ENCODE peak calls at places on chromosomes 6 and 20, in ten cellular contexts. H is CD8-positive, alpha-beta T cell; T is mammary epithelial cell; Q is GM23338; P is sigmoid colon; L is tibial nerve; Y is breast epithelium; V is HCT116; E is ovary; G is uterus. U is an unnamed sample.
A peak's percentile ranks its signal among the peaks of the same experiment; 100 is the strongest.

GRCh38 chr6:112691289-112691688 is 344.2 kb downstream of the RFPL4B start:
- DNase-seq in H (no peak), T (peak; percentile 88), Q (no peak), P (no peak), L (peak; percentile 5), Y (no peak), V (peak; percentile 10), E (no peak), G (no peak), U (no peak)

GRCh38 chr6:14640631-14641030 is 523.1 kb downstream of the CD83 start:
- DNase-seq in H (no peak), T (no peak), Q (peak; percentile 58), P (no peak), L (no peak), Y (no peak), V (no peak), E (no peak), G (no peak), U (no peak)

GRCh38 chr20:7609250-7609649 is 331.0 kb downstream of the HAO1 start:
- DNase-seq in H (no peak), T (no peak), Q (no peak), P (no peak), L (no peak), Y (no peak), V (no peak), E (no peak), G (no peak), U (no peak)

GRCh38 chr20:44115762-44116644 is 71.0 kb downstream of the JPH2 start:
- DNase-seq in H (no peak), T (no peak), Q (peak; percentile 31), P (no peak), L (no peak), Y (no peak), V (no peak), E (no peak), G (no peak), U (no peak)

GRCh38 chr6:135334169-135334568 is 153.1 kb downstream of the MYB start:
- DNase-seq in H (no peak), T (peak; percentile 18), Q (no peak), P (no peak), L (no peak), Y (no peak), V (no peak), E (no peak), G (no peak), U (no peak)

GRCh38 chr6:139922236-139922635 is 547.8 kb upstream of the CITED2 start:
- DNase-seq in H (no peak), T (no peak), Q (no peak), P (no peak), L (no peak), Y (no peak), V (no peak), E (no peak), G (no peak), U (no peak)

GRCh38 chr6:111603648-111604047 is 2.0 kb downstream of the TRAF3IP2 start:
- DNase-seq in H (no peak), T (no peak), Q (no peak), P (no peak), L (no peak), Y (no peak), V (no peak), E (no peak), G (no peak), U (no peak)

GRCh38 chr20:1588869-1589460 is 30.8 kb downstream of the SIRPB1 start:
- DNase-seq in H (no peak), T (no peak), Q (no peak), P (no peak), L (no peak), Y (no peak), V (no peak), E (no peak), G (no peak), U (no peak)

GRCh38 chr20:63529861-63530787 is 7.1 kb downstream of the PTK6 start:
- DNase-seq in H (no peak), T (no peak), Q (no peak), P (no peak), L (no peak), Y (no peak), V (no peak), E (peak; percentile 24), G (no peak), U (no peak)

GRCh38 chr6:111423960-111424846 is 58.8 kb downstream of the REV3L start:
- DNase-seq in H (no peak), T (no peak), Q (no peak), P (peak; percentile 72), L (no peak), Y (no peak), V (no peak), E (no peak), G (no peak), U (no peak)

DNA sequence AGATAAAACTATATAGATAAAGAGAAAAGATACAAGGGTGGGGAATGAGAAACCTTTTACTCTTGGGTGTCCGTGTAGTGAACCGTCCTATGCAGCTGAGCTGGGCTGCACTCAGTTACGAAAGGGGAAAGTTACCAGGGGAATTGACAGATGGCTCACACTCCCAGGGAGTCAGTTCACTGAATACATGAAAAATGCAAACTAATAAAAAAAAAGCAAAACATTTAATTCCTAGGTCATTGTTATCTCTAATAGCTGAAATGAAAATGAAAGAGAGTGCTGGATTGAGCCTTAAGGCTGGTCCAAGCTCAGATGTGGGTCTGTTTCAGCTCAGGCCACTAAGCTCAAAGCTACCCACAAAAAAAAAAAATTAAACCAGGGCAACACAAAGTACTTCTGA is 138.0 kb downstream of the THBS2 start:
- DNase-seq in H (no peak), T (no peak), Q (no peak), P (no peak), L (no peak), Y (no peak), V (no peak), E (no peak), G (no peak), U (no peak)
- H3K4me1 ChIP-seq in H (no peaks in the 10 kb centered on the region), T (peaks cover 4% of the 10 kb centered on the region), Q (peaks cover 11% of the 10 kb centered on the region), P (no peaks in the 10 kb centered on the region), L (no peaks in the 10 kb centered on the region), Y (no peaks in the 10 kb centered on the region), V (no peaks in the 10 kb centered on the region), E (peaks cover 3% of the 10 kb centered on the region), G (no peaks in the 10 kb centered on the region), U (no peaks in the 10 kb centered on the region)

DNA sequence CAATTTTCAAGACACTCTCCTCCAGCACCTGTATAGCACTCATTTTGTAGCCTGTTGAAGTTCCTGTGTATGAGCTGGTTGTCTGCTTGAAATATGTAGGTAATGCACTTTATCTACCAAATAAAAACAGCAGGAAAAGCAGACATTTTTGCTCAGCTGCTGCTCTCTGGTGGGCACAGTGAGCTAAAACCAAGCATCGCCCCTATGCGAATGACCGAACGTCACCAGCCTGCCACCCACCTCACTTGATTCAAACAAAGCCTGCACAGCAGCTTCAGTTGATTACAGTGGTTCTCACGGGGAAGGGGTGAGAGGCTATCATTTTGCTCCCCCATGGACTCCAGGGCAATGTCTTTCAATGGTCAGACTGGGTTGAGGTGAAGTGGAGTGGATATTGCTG is 185.7 kb downstream of the SASH1 start:
- DNase-seq in H (no peak), T (no peak), Q (peak; percentile 43), P (no peak), L (no peak), Y (no peak), V (no peak), E (no peak), G (no peak), U (no peak)
- TF ChIP-seq CTCF in H (no peak), T (no peak), Q (peak; percentile 57), P (no peak), L (peak; percentile 43), Y (no peak), V (no peak), E (no peak), G (no peak), U (no peak)

DNA sequence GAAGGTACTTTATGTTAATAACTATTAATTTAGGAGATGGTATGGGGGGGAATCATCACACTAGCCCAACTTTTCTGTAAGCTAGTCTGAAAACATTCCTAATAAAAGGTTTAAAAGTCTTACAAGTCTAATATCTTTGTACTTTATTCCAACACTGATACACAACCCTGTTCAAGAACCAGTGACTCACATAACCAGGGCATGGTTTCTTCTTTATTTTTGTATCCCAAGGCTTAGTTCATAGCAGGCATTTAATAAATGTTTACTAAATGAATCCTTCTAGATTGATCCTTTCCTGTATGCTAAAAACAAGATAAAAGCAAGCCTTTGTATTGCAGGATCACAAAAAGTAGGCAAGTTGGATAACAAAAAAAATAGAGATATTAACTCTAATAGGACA is 9.7 kb downstream of the PNISR start:
- DNase-seq in H (no peak), T (no peak), Q (no peak), P (no peak), L (no peak), Y (no peak), V (no peak), E (no peak), G (no peak), U (no peak)
- H3K27ac ChIP-seq in H (no peak overlapping the region), T (no peak overlapping the region), Q (no peak overlapping the region), P (no peak overlapping the region), L (no peak overlapping the region), Y (peak overlapping the region; percentile 4), V (no peak overlapping the region), E (no peak overlapping the region), G (no peak overlapping the region), U (peak overlapping the region; percentile 13)

GRCh38 chr6:137879301-137879700 is 12.2 kb downstream of the TNFAIP3 start:
- DNase-seq in H (no peak), T (no peak), Q (no peak), P (no peak), L (no peak), Y (no peak), V (no peak), E (no peak), G (no peak), U (no peak)
- H3K4me1 ChIP-seq in H (peaks cover 41% of the 10 kb centered on the region), T (peaks cover 12% of the 10 kb centered on the region), Q (peaks cover 21% of the 10 kb centered on the region), P (peaks cover 25% of the 10 kb centered on the region), L (peaks cover 58% of the 10 kb centered on the region), Y (no peaks in the 10 kb centered on the region), V (no peaks in the 10 kb centered on the region), E (peaks cover 6% of the 10 kb centered on the region), G (peaks cover 2% of the 10 kb centered on the region), U (no peaks in the 10 kb centered on the region)